ENCODE peak calls at places on chromosomes 6 and 20, in four cellular contexts. K is fibroblast of the aortic adventitia, U is cardiac muscle cell, Z is upper lobe of left lung. B is an unnamed sample.

GRCh38 chr6:21067521-21067920 is 526.0 kb upstream of the SOX4 start:
- DNase-seq in Z (no peak), U (peak), K (no peak), B (no peak)

GRCh38 chr6:73508776-73509175 is 12.1 kb downstream of the EEF1A1 start:
- DNase-seq in K (no peak), Z (no peak), U (no peak), B (no peak)

GRCh38 chr6:42030585-42031506 is 19.5 kb upstream of the TAF8 start:
- DNase-seq in Z (no peak), K (peak), U (peak), B (peak)

GRCh38 chr6:83707829-83708545 is 914 bp downstream of the SNAP91 start:
- DNase-seq in Z (peak), U (peak), K (no peak), B (no peak)

GRCh38 chr6:8170245-8170644 is 67.9 kb upstream of the EEF1E1 start:
- DNase-seq in Z (no peak), K (no peak), U (no peak), B (no peak)

GRCh38 chr6:42726485-42727083 is 4.2 kb upstream of the PRPH2 start:
- DNase-seq in K (peak), Z (no peak), U (peak), B (peak)

GRCh38 chr6:55778704-55779103 is 96.7 kb downstream of the BMP5 start:
- DNase-seq in K (no peak), U (no peak), Z (no peak), B (no peak)

GRCh38 chr6:78243519-78243918 is 590.7 kb downstream of the MEI4 start:
- DNase-seq in U (peak), Z (no peak), K (peak), B (no peak)

GRCh38 chr6:3726421-3726820 is 25.1 kb downstream of the PXDC1 start:
- DNase-seq in K (no peak), Z (peak), U (no peak), B (no peak)

GRCh38 chr6:9523462-9523861 is 891.4 kb downstream of the TFAP2A start:
- DNase-seq in U (peak), K (peak), Z (no peak), B (peak)

GRCh38 chr6:5004373-5005037 is 668 bp upstream of the RPP40 start:
- DNase-seq in Z (no peak), K (no peak), U (no peak), B (peak)

GRCh38 chr6:13013681-13014550 is 297.3 kb downstream of the PHACTR1 start:
- DNase-seq in Z (peak), K (peak), U (peak), B (no peak)
- H3K4me3 ChIP-seq in Z (peak), K (peak), U (peak), B (peak)

DNA sequence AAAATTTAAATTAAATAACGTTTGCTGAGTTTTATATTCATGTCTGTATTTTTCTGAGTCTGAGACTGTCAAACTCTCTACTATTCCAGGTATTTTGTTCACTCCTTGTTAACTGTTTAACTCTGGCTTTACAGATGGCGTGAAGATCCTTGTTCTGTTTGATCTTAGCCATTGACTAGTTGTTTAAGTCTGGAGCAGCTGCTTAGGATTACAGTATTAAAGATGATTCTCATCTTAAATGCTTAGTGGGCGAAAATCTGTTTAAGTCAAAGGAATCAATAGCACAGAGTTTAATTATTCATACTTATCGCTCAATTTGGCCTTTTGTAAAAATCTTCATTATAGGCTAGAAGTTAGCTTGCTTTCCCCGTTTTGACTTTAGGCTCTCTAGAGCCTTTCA is 2.4 kb downstream of the PHACTR2 start:
- DNase-seq in Z (no peak), U (no peak), K (peak), B (no peak)
- H3K4me3 ChIP-seq in Z (peak), U (peak), K (peak), B (peak)

DNA sequence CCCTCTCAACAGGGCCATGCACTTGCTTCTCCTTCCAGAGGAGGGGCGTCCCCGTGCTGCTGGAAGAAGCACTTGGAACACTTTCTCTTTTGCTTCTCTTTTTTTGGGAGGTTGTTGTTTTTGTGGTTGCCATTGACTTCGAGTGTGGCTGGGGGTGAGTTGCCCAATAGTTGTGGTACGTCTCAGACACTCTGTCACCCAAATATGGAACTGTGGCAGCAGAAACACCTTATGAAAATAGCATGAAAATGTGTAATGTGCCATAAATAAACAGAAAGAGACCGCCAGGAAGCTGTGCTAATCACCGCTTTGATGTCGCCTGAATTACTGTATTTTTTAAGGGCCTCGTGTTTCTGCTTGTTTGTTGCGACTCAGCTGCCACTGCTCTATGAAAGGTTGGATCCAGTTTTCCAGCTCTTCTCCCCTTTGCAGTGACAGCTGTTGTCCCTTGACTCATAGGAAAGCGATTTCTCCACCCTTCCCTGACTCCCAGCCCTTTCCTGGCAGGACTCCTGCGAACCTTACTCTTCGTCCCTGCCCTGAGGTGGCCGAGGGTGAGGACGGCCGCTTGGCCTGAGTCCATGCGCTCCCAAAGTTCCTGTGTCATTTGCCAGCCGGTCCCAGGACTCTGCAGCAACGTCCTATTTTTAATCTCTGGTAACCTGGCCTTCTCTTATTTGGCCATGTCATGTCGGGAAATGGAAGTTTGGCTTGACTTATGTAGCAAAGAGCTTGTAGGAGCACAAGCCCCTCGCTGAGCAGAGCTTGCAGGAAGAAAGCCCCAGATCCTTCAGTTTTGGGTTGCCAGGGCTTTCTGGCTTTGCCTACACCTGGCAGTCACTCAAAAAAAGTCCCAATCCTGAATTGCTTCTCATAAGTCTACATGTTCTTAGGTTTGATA is 694.6 kb downstream of the QKI start:
- DNase-seq in K (no peak), Z (peak), U (peak), B (peak)
- H3K4me3 ChIP-seq in K (no peak), Z (peak), U (no peak), B (no peak)

DNA sequence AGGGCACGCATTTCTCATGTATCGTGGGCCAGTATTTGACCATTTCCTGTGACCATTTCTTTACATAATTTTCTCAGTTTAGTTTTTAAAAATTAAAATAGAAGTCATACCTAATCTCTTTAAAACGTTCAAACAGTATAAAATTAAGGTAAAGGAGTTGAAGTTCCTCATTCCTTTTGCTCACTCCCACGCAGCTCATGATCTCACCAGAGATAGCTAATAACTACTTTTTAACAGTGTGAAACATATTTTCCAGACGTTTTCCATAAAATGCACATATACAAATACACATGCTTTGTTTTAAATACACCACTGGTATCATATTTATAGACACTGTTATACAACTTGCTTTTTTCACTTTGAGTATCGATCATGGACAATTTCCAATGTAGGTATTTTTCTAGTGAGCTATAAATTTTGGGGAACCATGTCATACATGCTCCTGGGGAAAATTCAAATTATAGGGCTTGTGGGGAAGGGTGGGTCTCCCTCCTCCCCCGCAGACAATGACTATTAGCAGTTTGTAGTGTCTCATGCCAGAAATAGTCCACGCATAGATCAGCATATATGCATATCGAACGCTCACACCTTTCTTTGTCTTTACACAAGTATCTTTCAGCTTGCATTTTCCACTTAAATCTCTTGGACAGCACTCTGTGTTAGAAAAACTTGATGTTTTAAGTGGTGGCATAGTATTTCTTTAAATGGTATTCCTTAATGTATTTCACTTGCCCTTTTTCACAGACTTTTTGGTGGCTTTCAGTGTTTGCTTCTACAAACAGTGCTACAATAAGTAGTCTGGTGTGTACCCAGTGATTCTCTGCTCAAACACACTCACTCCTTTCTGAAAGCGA is 145.5 kb upstream of the ZNF217 start:
- DNase-seq in K (no peak), Z (no peak), U (no peak), B (no peak)
- H3K4me3 ChIP-seq in K (no peak), Z (no peak), U (no peak), B (peak)

GRCh38 chr20:62116558-62117361 is 5.5 kb upstream of the LSM14B start:
- DNase-seq in Z (peak), U (no peak), K (no peak), B (no peak)
- H3K4me3 ChIP-seq in Z (no peak), U (no peak), K (no peak), B (no peak)

GRCh38 chr6:96520039-96520850 is 1.4 kb upstream of the UFL1 start:
- DNase-seq in K (peak), Z (no peak), U (peak), B (no peak)
- H3K4me3 ChIP-seq in K (peak), Z (peak), U (peak), B (peak)

DNA sequence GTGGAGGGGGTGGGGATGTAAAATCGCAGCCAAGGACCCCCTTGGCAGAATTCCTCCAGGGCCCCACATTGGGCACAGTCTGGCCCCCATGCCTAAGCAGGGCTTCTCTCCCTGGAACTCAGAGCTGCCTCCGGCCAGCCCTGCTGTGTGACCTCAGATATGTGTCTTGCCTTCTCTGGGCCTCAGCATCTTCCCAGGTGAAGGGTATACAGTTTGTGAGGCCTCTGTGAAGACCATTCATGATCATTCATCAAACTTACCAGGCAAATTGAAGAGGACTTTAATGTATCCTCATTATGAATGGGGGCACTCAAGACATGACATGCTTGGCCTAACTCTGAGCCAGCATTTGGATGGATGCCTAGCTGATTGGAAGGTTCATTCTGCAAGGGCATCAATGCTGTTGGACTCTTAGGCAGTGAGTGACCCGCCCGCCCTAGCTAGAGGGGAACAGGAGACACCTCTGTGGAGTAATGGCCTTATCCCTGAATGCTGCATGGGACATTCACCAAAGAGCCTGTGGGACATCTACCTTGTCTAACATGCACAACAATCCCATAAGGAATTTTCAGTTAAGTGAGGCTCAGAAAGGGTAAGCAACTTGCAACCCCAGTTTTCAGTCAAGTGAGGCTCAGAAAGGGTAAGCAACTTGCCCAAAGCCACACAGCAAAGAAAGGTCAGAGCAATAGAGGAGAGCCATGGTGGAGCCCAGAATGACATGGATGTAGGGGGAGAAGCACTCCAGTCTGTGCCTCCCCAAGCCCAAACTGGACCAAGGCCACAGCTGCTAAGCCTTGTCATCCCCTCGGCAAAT is 533 bp downstream of the CCN5 start:
- DNase-seq in Z (no peak), U (no peak), K (no peak), B (no peak)
- H3K4me3 ChIP-seq in Z (peak), U (no peak), K (peak), B (no peak)

GRCh38 chr6:52573295-52573694 is 3.6 kb downstream of the TRAM2 start:
- DNase-seq in U (peak), Z (no peak), K (peak), B (no peak)

GRCh38 chr6:52575490-52575868 is 1.4 kb downstream of the TRAM2 start:
- DNase-seq in K (no peak), U (no peak), Z (no peak), B (no peak)

GRCh38 chr6:52576392-52577021 is 353 bp downstream of the TRAM2 start:
- DNase-seq in Z (peak), K (peak), U (peak), B (no peak)

GRCh38 chr6:52576054-52576391 is 837 bp downstream of the TRAM2 start:
- DNase-seq in Z (no peak), U (no peak), K (no peak), B (no peak)

GRCh38 chr6:52574709-52575489 is 2.0 kb downstream of the TRAM2 start:
- DNase-seq in Z (no peak), U (no peak), K (peak), B (no peak)
- H3K4me3 ChIP-seq in Z (peak), U (no peak), K (peak), B (peak)

GRCh38 chr20:61866165-61866564 is 199.5 kb downstream of the TAF4 start:
- DNase-seq in Z (peak), K (no peak), U (no peak), B (no peak)
- H3K4me3 ChIP-seq in Z (no peak), K (no peak), U (no peak), B (no peak)

GRCh38 chr6:158086706-158087518 is 81.2 kb downstream of the SERAC1 start:
- DNase-seq in K (peak), Z (peak), U (no peak), B (no peak)

GRCh38 chr6:158085261-158086053 is 82.6 kb downstream of the SERAC1 start:
- DNase-seq in Z (peak), K (no peak), U (no peak), B (no peak)

GRCh38 chr6:158083687-158084325 is 84.3 kb downstream of the SERAC1 start:
- DNase-seq in U (no peak), K (no peak), Z (no peak), B (no peak)

GRCh38 chr6:158087519-158087867 is 80.6 kb downstream of the SERAC1 start:
- DNase-seq in K (no peak), U (no peak), Z (no peak), B (no peak)

DNA sequence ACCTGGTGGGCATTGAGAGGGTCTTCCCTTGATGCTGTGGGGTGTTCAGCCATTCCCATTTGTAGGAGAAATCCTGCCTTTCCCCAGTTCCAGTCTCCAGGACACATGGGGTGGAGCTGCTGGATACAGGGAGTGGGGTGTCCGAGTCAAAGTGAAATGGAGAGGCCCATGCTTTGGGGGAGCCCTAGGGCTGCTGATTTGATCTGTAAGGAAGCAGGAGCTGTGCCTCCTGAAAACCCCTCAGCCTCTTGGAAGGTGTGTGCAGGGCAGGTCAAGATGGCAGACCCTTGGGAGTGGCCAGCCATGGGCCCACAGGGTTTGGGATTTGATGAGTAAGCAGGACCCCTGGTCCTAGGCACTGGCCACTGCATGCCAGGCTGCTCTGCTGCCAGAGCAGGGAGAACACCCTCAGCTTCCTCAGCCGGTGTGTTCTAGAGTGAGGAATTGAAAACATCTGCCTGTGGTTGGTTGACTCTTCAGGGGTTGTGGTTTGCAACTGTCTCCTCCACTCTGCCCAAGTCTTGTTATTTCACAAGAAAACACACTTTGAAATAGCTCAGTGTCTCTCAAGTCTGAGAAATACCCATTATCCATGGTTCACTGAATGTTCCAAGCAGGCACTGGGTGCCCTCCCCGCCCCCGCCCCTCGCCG is 81.9 kb downstream of the SERAC1 start:
- DNase-seq in U (peak), Z (no peak), K (peak), B (peak)
- H3K4me3 ChIP-seq in U (no peak), Z (no peak), K (no peak), B (no peak)